ENCODE peak calls at places on chromosomes 2 and 18, in nine cellular contexts. E is left ventricle myocardium inferior, F is mucosa of descending colon, T is astrocyte, O is sigmoid colon, J is psoas muscle, N is uterus, B is A549, H is SJSA1. Z is an unnamed sample.

GRCh38 chr2:158542577-158542976 is 85.8 kb downstream of the PKP4 start:
- DNase-seq in T (no peak), O (no peak), F (no peak), N (no peak), B (no peak), H (no peak), J (no peak), E (no peak), Z (no peak)

GRCh38 chr2:153387203-153387602 is 91.4 kb downstream of the RPRM start:
- DNase-seq in B (no peak), T (no peak), J (no peak), O (no peak), H (no peak), N (peak; percentile 20), F (no peak), E (no peak), Z (no peak)

GRCh38 chr2:224722777-224723176 is 6.6 kb upstream of the CCDC195 start:
- DNase-seq in E (no peak), F (no peak), N (no peak), H (no peak), O (no peak), J (no peak), B (no peak), T (no peak), Z (no peak)

GRCh38 chr2:6866239-6866745 is 585 bp upstream of the CMPK2 start:
- DNase-seq in F (peak; percentile 50), T (peak; percentile 18), O (peak; percentile 64), B (peak; percentile 56), J (no peak), H (no peak), E (no peak), N (peak; percentile 37), Z (no peak)

GRCh38 chr2:206418968-206419367 is 24.4 kb upstream of the ADAM23 start:
- DNase-seq in F (no peak), E (no peak), O (no peak), N (no peak), J (no peak), H (no peak), T (no peak), B (no peak), Z (no peak)

GRCh38 chr18:79529991-79530390 is 134.3 kb downstream of the NFATC1 start:
- DNase-seq in T (no peak), N (peak; percentile 11), E (no peak), O (peak; percentile 49), J (peak; percentile 41), B (no peak), H (no peak), F (no peak), Z (no peak)

GRCh38 chr2:86439879-86440630 is 1.1 kb upstream of the KDM3A start:
- DNase-seq in T (no peak), E (no peak), F (no peak), H (no peak), B (peak; percentile 13), J (no peak), O (no peak), N (no peak), Z (no peak)

GRCh38 chr18:65938592-65939372 is 188.0 kb downstream of the CDH7 start:
- DNase-seq in N (no peak), O (no peak), F (peak; percentile 31), B (peak; percentile 59), J (no peak), T (peak; percentile 2), E (no peak), H (no peak), Z (no peak)

GRCh38 chr2:196336715-196337617 is 165.6 kb upstream of the STK17B start:
- DNase-seq in O (no peak), E (no peak), H (no peak), F (peak; percentile 41), T (no peak), N (no peak), J (no peak), B (peak; percentile 29), Z (no peak)

GRCh38 chr2:219965287-219965870 is 337.9 kb downstream of the SLC4A3 start:
- DNase-seq in N (no peak), B (no peak), T (no peak), E (no peak), O (no peak), F (no peak), J (no peak), H (no peak), Z (no peak)

DNA sequence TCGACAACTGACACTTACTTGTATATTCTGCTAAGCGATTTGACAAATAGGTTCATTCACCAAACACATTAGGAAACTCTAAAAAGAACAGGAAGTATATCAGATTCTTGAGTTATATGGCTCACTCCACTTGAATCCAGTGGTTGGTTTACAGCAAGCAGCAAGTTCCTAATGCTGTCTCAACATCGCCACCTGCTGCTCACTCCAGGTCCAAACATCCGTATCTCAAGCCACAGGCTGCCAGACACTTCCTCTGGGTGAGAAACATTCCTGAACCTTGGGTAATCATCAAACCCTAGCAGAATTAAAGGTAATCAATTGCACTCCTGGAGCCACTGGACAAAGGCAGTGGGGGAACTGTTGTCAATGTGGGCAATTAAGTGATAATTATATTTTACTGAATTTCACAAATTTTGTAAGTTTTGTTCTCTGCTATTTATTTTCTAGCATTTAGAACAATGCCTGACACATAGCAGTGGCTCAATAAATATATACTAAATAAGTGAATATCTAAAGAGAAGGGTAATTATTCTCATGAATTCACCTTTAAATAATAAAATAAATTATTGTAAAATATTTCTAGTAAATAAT is 107.1 kb upstream of the TTN start:
- DNase-seq in J (peak; percentile 90), O (peak; percentile 86), N (peak; percentile 70), T (peak; percentile 66), B (peak; percentile 81), E (peak; percentile 83), H (peak; percentile 64), F (peak; percentile 87), Z (peak; percentile 21)
- H3K4me1 ChIP-seq in J (peaks cover 42% of the 10 kb centered on the region), O (no peaks in the 10 kb centered on the region), N (no peaks in the 10 kb centered on the region), T (no peaks in the 10 kb centered on the region), B (peaks cover 3% of the 10 kb centered on the region), E (peaks cover 44% of the 10 kb centered on the region), H (no peaks in the 10 kb centered on the region), F (no peaks in the 10 kb centered on the region), Z (peaks cover 11% of the 10 kb centered on the region)

GRCh38 chr2:160295519-160296231 is 95.6 kb upstream of the ITGB6 start:
- DNase-seq in E (no peak), B (no peak), J (no peak), F (no peak), N (no peak), T (no peak), H (no peak), O (no peak), Z (no peak)
- H3K4me1 ChIP-seq in E (peaks cover 97% of the 10 kb centered on the region), B (peaks cover 46% of the 10 kb centered on the region), J (peaks cover 53% of the 10 kb centered on the region), F (no peaks in the 10 kb centered on the region), N (no peaks in the 10 kb centered on the region), T (peaks cover 40% of the 10 kb centered on the region), H (peaks cover 75% of the 10 kb centered on the region), O (peaks cover 46% of the 10 kb centered on the region), Z (peaks cover 13% of the 10 kb centered on the region)

GRCh38 chr2:215532844-215533243 is 97.0 kb upstream of the FN1 start:
- DNase-seq in N (no peak), J (no peak), B (no peak), E (no peak), F (no peak), H (no peak), T (no peak), O (no peak), Z (no peak)

GRCh38 chr2:215535726-215536125 is 99.9 kb upstream of the FN1 start:
- DNase-seq in N (no peak), O (no peak), B (no peak), E (no peak), T (peak; percentile 54), J (no peak), F (peak; percentile 8), H (no peak), Z (no peak)

GRCh38 chr2:215537621-215538020 is 101.8 kb upstream of the FN1 start:
- DNase-seq in J (no peak), E (no peak), F (no peak), B (no peak), O (no peak), N (no peak), T (no peak), H (no peak), Z (no peak)

GRCh38 chr2:215535125-215535668 is 99.3 kb upstream of the FN1 start:
- DNase-seq in H (no peak), T (peak; percentile 43), B (no peak), J (no peak), E (no peak), O (no peak), N (no peak), F (no peak), Z (no peak)

DNA sequence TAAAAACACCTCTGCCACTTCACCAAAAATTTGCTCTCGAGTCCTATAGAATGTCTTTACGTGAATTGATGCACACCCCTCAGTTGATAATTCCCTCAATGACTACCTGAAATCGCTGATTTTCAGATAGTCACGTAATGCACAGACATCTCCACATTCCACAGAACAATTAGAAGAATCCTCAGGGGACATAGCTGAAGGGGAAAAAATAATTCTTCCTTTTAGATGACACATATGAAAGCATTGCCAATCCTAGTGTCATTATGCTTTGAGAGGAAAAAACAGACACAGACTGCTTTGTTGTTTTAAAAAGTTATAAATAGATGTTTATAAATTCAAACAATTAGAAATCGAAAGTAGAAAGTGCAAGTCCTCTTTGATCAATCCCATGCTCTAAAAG is 100.6 kb upstream of the FN1 start:
- DNase-seq in B (no peak), O (no peak), J (no peak), E (no peak), T (no peak), H (no peak), F (no peak), N (no peak), Z (no peak)
- H3K4me1 ChIP-seq in B (peaks cover 15% of the 10 kb centered on the region), O (no peaks in the 10 kb centered on the region), J (no peaks in the 10 kb centered on the region), E (peaks cover 37% of the 10 kb centered on the region), T (peaks cover 31% of the 10 kb centered on the region), H (peaks cover 32% of the 10 kb centered on the region), F (peaks cover 8% of the 10 kb centered on the region), N (no peaks in the 10 kb centered on the region), Z (peaks cover 49% of the 10 kb centered on the region)

GRCh38 chr2:138497294-138497693 is 4.3 kb upstream of the SPOPL start:
- DNase-seq in T (no peak), O (no peak), F (no peak), H (no peak), E (no peak), N (no peak), J (no peak), B (no peak), Z (no peak)
- H3K4me1 ChIP-seq in T (peaks cover 6% of the 10 kb centered on the region), O (peaks cover 9% of the 10 kb centered on the region), F (peaks cover 3% of the 10 kb centered on the region), H (peaks cover 11% of the 10 kb centered on the region), E (peaks cover 21% of the 10 kb centered on the region), N (no peaks in the 10 kb centered on the region), J (peaks cover 14% of the 10 kb centered on the region), B (peaks cover 7% of the 10 kb centered on the region), Z (peaks cover 4% of the 10 kb centered on the region)

GRCh38 chr2:96316999-96317398 is 8.1 kb upstream of the ITPRIPL1 start:
- DNase-seq in T (no peak), E (no peak), O (no peak), H (no peak), F (no peak), B (no peak), N (no peak), J (no peak), Z (no peak)

GRCh38 chr2:96319396-96319795 is 5.7 kb upstream of the ITPRIPL1 start:
- DNase-seq in N (no peak), H (no peak), O (no peak), F (no peak), T (no peak), B (no peak), E (no peak), J (no peak), Z (no peak)

GRCh38 chr2:96318723-96319122 is 6.4 kb upstream of the ITPRIPL1 start:
- DNase-seq in H (no peak), J (no peak), B (no peak), N (no peak), T (no peak), O (no peak), F (no peak), E (no peak), Z (no peak)

GRCh38 chr2:96315400-96316071 is 9.6 kb upstream of the ITPRIPL1 start:
- DNase-seq in T (peak; percentile 76), B (peak; percentile 39), N (no peak), O (no peak), F (no peak), J (no peak), E (no peak), H (no peak), Z (no peak)

GRCh38 chr2:96317584-96317997 is 7.5 kb upstream of the ITPRIPL1 start:
- DNase-seq in T (no peak), E (no peak), J (no peak), N (no peak), F (no peak), B (no peak), O (no peak), H (no peak), Z (no peak)
- H3K4me1 ChIP-seq in T (peaks cover 25% of the 10 kb centered on the region), E (peaks cover 20% of the 10 kb centered on the region), J (no peaks in the 10 kb centered on the region), N (no peaks in the 10 kb centered on the region), F (peaks cover 8% of the 10 kb centered on the region), B (peaks cover 15% of the 10 kb centered on the region), O (peaks cover 16% of the 10 kb centered on the region), H (peaks cover 29% of the 10 kb centered on the region), Z (peaks cover 5% of the 10 kb centered on the region)

Z was measured in thoracic aorta.